ENCODE peak calls at places on chromosomes 6 and 20, in eight cellular contexts. One of them, this sample, is unnamed. For H3K4me1, the result is how much of the 10 kb centered on the place peaks cover.

GRCh38 chr20:32130352-32130751 is 20.8 kb downstream of the TM9SF4 start:
- DNase-seq in upper lobe of right lung: no peak
- DNase-seq in breast epithelium: no peak
- DNase-seq in heart left ventricle: no peak
- DNase-seq in astrocyte: no peak
- DNase-seq in fibroblast of lung: no peak
- DNase-seq in heart right ventricle: no peak
- DNase-seq in sigmoid colon: peak
- DNase-seq in this sample: no peak

GRCh38 chr6:38708483-38708882 is 5.5 kb upstream of the GLO1 start:
- DNase-seq in sigmoid colon: no peak
- DNase-seq in breast epithelium: no peak
- DNase-seq in fibroblast of lung: peak
- DNase-seq in upper lobe of right lung: no peak
- DNase-seq in heart right ventricle: no peak
- DNase-seq in astrocyte: no peak
- DNase-seq in heart left ventricle: no peak
- DNase-seq in this sample: no peak

GRCh38 chr6:124963416-124964083 is 1.3 kb downstream of the RNF217 start:
- DNase-seq in astrocyte: peak
- DNase-seq in heart left ventricle: no peak
- DNase-seq in upper lobe of right lung: no peak
- DNase-seq in breast epithelium: no peak
- DNase-seq in sigmoid colon: no peak
- DNase-seq in fibroblast of lung: peak
- DNase-seq in heart right ventricle: no peak
- DNase-seq in this sample: no peak

GRCh38 chr6:89323461-89324098 is 8.5 kb upstream of the GABRR2 start:
- DNase-seq in heart right ventricle: no peak
- DNase-seq in astrocyte: no peak
- DNase-seq in upper lobe of right lung: no peak
- DNase-seq in fibroblast of lung: peak
- DNase-seq in sigmoid colon: no peak
- DNase-seq in heart left ventricle: no peak
- DNase-seq in breast epithelium: no peak
- DNase-seq in this sample: no peak

GRCh38 chr6:146896960-146897701 is 298.4 kb downstream of the ADGB start:
- DNase-seq in fibroblast of lung: no peak
- DNase-seq in astrocyte: no peak
- DNase-seq in breast epithelium: no peak
- DNase-seq in upper lobe of right lung: no peak
- DNase-seq in sigmoid colon: no peak
- DNase-seq in heart left ventricle: no peak
- DNase-seq in heart right ventricle: no peak
- DNase-seq in this sample: no peak

GRCh38 chr20:18973499-18974173 is 160.1 kb downstream of the SCP2D1 start:
- DNase-seq in astrocyte: no peak
- DNase-seq in sigmoid colon: peak
- DNase-seq in upper lobe of right lung: no peak
- DNase-seq in breast epithelium: no peak
- DNase-seq in heart left ventricle: no peak
- DNase-seq in heart right ventricle: peak
- DNase-seq in fibroblast of lung: no peak
- DNase-seq in this sample: peak

GRCh38 chr6:159109391-159109790 is 59.8 kb upstream of the FNDC1 start:
- DNase-seq in sigmoid colon: no peak
- DNase-seq in astrocyte: no peak
- DNase-seq in heart right ventricle: no peak
- DNase-seq in fibroblast of lung: no peak
- DNase-seq in breast epithelium: no peak
- DNase-seq in heart left ventricle: no peak
- DNase-seq in upper lobe of right lung: no peak
- DNase-seq in this sample: no peak

GRCh38 chr20:58717278-58718091 is 24.9 kb downstream of the NPEPL1 start:
- DNase-seq in heart left ventricle: peak
- DNase-seq in sigmoid colon: peak
- DNase-seq in breast epithelium: peak
- DNase-seq in astrocyte: no peak
- DNase-seq in upper lobe of right lung: no peak
- DNase-seq in fibroblast of lung: no peak
- DNase-seq in heart right ventricle: no peak
- DNase-seq in this sample: peak

GRCh38 chr6:50847890-50848594 is 29.4 kb downstream of the TFAP2B start:
- DNase-seq in heart right ventricle: no peak
- DNase-seq in sigmoid colon: no peak
- DNase-seq in heart left ventricle: no peak
- DNase-seq in fibroblast of lung: no peak
- DNase-seq in astrocyte: no peak
- DNase-seq in breast epithelium: no peak
- DNase-seq in upper lobe of right lung: no peak
- DNase-seq in this sample: no peak

GRCh38 chr6:23659125-23659524 is 466.9 kb upstream of the NRSN1 start:
- DNase-seq in heart left ventricle: no peak
- DNase-seq in fibroblast of lung: peak
- DNase-seq in upper lobe of right lung: no peak
- DNase-seq in breast epithelium: no peak
- DNase-seq in astrocyte: no peak
- DNase-seq in sigmoid colon: no peak
- DNase-seq in heart right ventricle: no peak
- DNase-seq in this sample: no peak

GRCh38 chr20:16615199-16615598 is 42.0 kb upstream of the KIF16B start:
- DNase-seq in sigmoid colon: no peak
- DNase-seq in astrocyte: peak
- DNase-seq in upper lobe of right lung: no peak
- DNase-seq in breast epithelium: no peak
- DNase-seq in heart left ventricle: peak
- DNase-seq in heart right ventricle: no peak
- DNase-seq in fibroblast of lung: peak
- DNase-seq in this sample: no peak

GRCh38 chr20:1803216-1804128 is 91.7 kb upstream of the SIRPA start:
- DNase-seq in astrocyte: peak
- DNase-seq in breast epithelium: no peak
- DNase-seq in sigmoid colon: peak
- DNase-seq in heart left ventricle: peak
- DNase-seq in upper lobe of right lung: peak
- DNase-seq in fibroblast of lung: peak
- DNase-seq in heart right ventricle: peak
- DNase-seq in this sample: peak

GRCh38 chr6:27133281-27134227 is 113.9 kb upstream of the PRSS16 start:
- DNase-seq in heart left ventricle: peak
- DNase-seq in breast epithelium: peak
- DNase-seq in astrocyte: peak
- DNase-seq in heart right ventricle: peak
- DNase-seq in sigmoid colon: peak
- DNase-seq in upper lobe of right lung: peak
- DNase-seq in fibroblast of lung: peak
- DNase-seq in this sample: peak

GRCh38 chr6:85130743-85131142 is 319.1 kb upstream of the NT5E start:
- DNase-seq in fibroblast of lung: peak
- DNase-seq in breast epithelium: no peak
- DNase-seq in upper lobe of right lung: no peak
- DNase-seq in heart left ventricle: no peak
- DNase-seq in sigmoid colon: no peak
- DNase-seq in heart right ventricle: no peak
- DNase-seq in astrocyte: no peak
- DNase-seq in this sample: no peak

GRCh38 chr20:25251558-25251957 is 3.7 kb downstream of the PYGB start:
- DNase-seq in breast epithelium: no peak
- DNase-seq in upper lobe of right lung: no peak
- DNase-seq in astrocyte: no peak
- DNase-seq in fibroblast of lung: no peak
- DNase-seq in heart right ventricle: no peak
- DNase-seq in sigmoid colon: no peak
- DNase-seq in heart left ventricle: no peak
- DNase-seq in this sample: peak

GRCh38 chr20:25253606-25254275 is 5.9 kb downstream of the PYGB start:
- DNase-seq in fibroblast of lung: peak
- DNase-seq in breast epithelium: no peak
- DNase-seq in heart left ventricle: no peak
- DNase-seq in astrocyte: no peak
- DNase-seq in heart right ventricle: no peak
- DNase-seq in upper lobe of right lung: no peak
- DNase-seq in sigmoid colon: no peak
- DNase-seq in this sample: no peak

GRCh38 chr20:25252686-25253421 is 5.0 kb downstream of the PYGB start:
- DNase-seq in upper lobe of right lung: no peak
- DNase-seq in fibroblast of lung: no peak
- DNase-seq in breast epithelium: no peak
- DNase-seq in heart right ventricle: no peak
- DNase-seq in heart left ventricle: no peak
- DNase-seq in astrocyte: no peak
- DNase-seq in sigmoid colon: no peak
- DNase-seq in this sample: peak

GRCh38 chr20:25251019-25251418 is 3.1 kb downstream of the PYGB start:
- DNase-seq in heart right ventricle: no peak
- DNase-seq in upper lobe of right lung: no peak
- DNase-seq in heart left ventricle: no peak
- DNase-seq in astrocyte: no peak
- DNase-seq in sigmoid colon: no peak
- DNase-seq in breast epithelium: no peak
- DNase-seq in fibroblast of lung: no peak
- DNase-seq in this sample: peak

DNA sequence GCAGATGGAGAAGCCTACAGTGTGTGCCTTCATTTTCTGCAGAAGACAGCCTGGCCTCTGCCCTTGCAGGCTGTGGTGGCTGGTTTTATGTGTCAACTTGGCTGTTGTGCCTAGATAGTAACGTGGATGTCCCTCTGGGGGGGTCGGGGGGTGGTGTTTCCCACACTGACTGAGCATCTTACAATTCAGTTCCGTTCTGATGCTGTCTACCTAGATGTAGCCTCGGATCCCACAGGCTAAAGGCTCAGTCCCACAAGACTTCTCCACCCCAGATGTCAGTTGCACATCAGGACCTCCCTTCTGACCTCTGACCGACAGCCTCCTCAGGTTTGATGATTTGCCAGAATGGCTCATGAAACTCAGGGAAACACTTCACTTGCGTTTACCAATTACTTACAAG is 4.3 kb downstream of the PYGB start:
- DNase-seq in heart left ventricle: no peak
- DNase-seq in fibroblast of lung: no peak
- DNase-seq in astrocyte: no peak
- DNase-seq in breast epithelium: no peak
- DNase-seq in upper lobe of right lung: no peak
- DNase-seq in sigmoid colon: no peak
- DNase-seq in heart right ventricle: no peak
- DNase-seq in this sample: peak
- H3K4me1 ChIP-seq in heart left ventricle: half or more
- H3K4me1 ChIP-seq in fibroblast of lung: under half
- H3K4me1 ChIP-seq in astrocyte: under half
- H3K4me1 ChIP-seq in breast epithelium: under half
- H3K4me1 ChIP-seq in upper lobe of right lung: under half
- H3K4me1 ChIP-seq in sigmoid colon: half or more
- H3K4me1 ChIP-seq in heart right ventricle: under half
- H3K4me1 ChIP-seq in this sample: under half

GRCh38 chr20:21699216-21699508 is 6.3 kb upstream of the PAX1 start:
- DNase-seq in breast epithelium: no peak
- DNase-seq in astrocyte: no peak
- DNase-seq in fibroblast of lung: no peak
- DNase-seq in heart left ventricle: no peak
- DNase-seq in sigmoid colon: no peak
- DNase-seq in upper lobe of right lung: no peak
- DNase-seq in heart right ventricle: no peak
- DNase-seq in this sample: no peak

GRCh38 chr20:21698494-21699215 is 6.8 kb upstream of the PAX1 start:
- DNase-seq in heart left ventricle: no peak
- DNase-seq in breast epithelium: no peak
- DNase-seq in sigmoid colon: no peak
- DNase-seq in astrocyte: no peak
- DNase-seq in fibroblast of lung: no peak
- DNase-seq in heart right ventricle: no peak
- DNase-seq in upper lobe of right lung: no peak
- DNase-seq in this sample: no peak

GRCh38 chr20:21693322-21693721 is 12.1 kb upstream of the PAX1 start:
- DNase-seq in heart right ventricle: no peak
- DNase-seq in heart left ventricle: no peak
- DNase-seq in fibroblast of lung: no peak
- DNase-seq in sigmoid colon: no peak
- DNase-seq in astrocyte: no peak
- DNase-seq in upper lobe of right lung: no peak
- DNase-seq in breast epithelium: no peak
- DNase-seq in this sample: no peak
- TF ChIP-seq CTCF in heart right ventricle: peak
- TF ChIP-seq CTCF in heart left ventricle: no peak
- TF ChIP-seq CTCF in fibroblast of lung: no peak
- TF ChIP-seq CTCF in sigmoid colon: no peak
- TF ChIP-seq CTCF in astrocyte: no peak
- TF ChIP-seq CTCF in upper lobe of right lung: no peak
- TF ChIP-seq CTCF in breast epithelium: no peak
- TF ChIP-seq CTCF in this sample: no peak

GRCh38 chr20:57629976-57630525 is 9.8 kb upstream of the ZBP1 start:
- DNase-seq in astrocyte: no peak
- DNase-seq in fibroblast of lung: no peak
- DNase-seq in heart right ventricle: no peak
- DNase-seq in heart left ventricle: no peak
- DNase-seq in sigmoid colon: no peak
- DNase-seq in upper lobe of right lung: peak
- DNase-seq in breast epithelium: no peak
- DNase-seq in this sample: peak
- H3K27ac ChIP-seq in astrocyte: no peak
- H3K27ac ChIP-seq in fibroblast of lung: no peak
- H3K27ac ChIP-seq in heart right ventricle: peak
- H3K27ac ChIP-seq in heart left ventricle: no peak
- H3K27ac ChIP-seq in sigmoid colon: no peak
- H3K27ac ChIP-seq in upper lobe of right lung: peak
- H3K27ac ChIP-seq in breast epithelium: no peak
- H3K27ac ChIP-seq in this sample: no peak

GRCh38 chr6:8043221-8043620 is 21.0 kb downstream of the BLOC1S5 start:
- DNase-seq in astrocyte: peak
- DNase-seq in sigmoid colon: no peak
- DNase-seq in fibroblast of lung: no peak
- DNase-seq in heart right ventricle: no peak
- DNase-seq in heart left ventricle: no peak
- DNase-seq in upper lobe of right lung: no peak
- DNase-seq in breast epithelium: no peak
- DNase-seq in this sample: no peak

GRCh38 chr6:8041933-8042583 is 22.1 kb downstream of the BLOC1S5 start:
- DNase-seq in upper lobe of right lung: no peak
- DNase-seq in fibroblast of lung: no peak
- DNase-seq in heart left ventricle: no peak
- DNase-seq in sigmoid colon: no peak
- DNase-seq in astrocyte: no peak
- DNase-seq in breast epithelium: no peak
- DNase-seq in heart right ventricle: no peak
- DNase-seq in this sample: no peak

GRCh38 chr6:8047466-8048292 is 16.5 kb downstream of the BLOC1S5 start:
- DNase-seq in heart left ventricle: no peak
- DNase-seq in heart right ventricle: no peak
- DNase-seq in astrocyte: peak
- DNase-seq in upper lobe of right lung: no peak
- DNase-seq in fibroblast of lung: peak
- DNase-seq in sigmoid colon: no peak
- DNase-seq in breast epithelium: no peak
- DNase-seq in this sample: no peak
- H3K4me1 ChIP-seq in heart left ventricle: under half
- H3K4me1 ChIP-seq in heart right ventricle: under half
- H3K4me1 ChIP-seq in astrocyte: under half
- H3K4me1 ChIP-seq in upper lobe of right lung: under half
- H3K4me1 ChIP-seq in fibroblast of lung: under half
- H3K4me1 ChIP-seq in sigmoid colon: under half
- H3K4me1 ChIP-seq in breast epithelium: under half
- H3K4me1 ChIP-seq in this sample: under half

GRCh38 chr20:50646483-50646996 is 44.8 kb downstream of the RIPOR3 start:
- DNase-seq in breast epithelium: no peak
- DNase-seq in upper lobe of right lung: no peak
- DNase-seq in fibroblast of lung: peak
- DNase-seq in heart left ventricle: no peak
- DNase-seq in heart right ventricle: no peak
- DNase-seq in astrocyte: peak
- DNase-seq in sigmoid colon: no peak
- DNase-seq in this sample: no peak
- TF ChIP-seq CTCF in breast epithelium: no peak
- TF ChIP-seq CTCF in upper lobe of right lung: peak
- TF ChIP-seq CTCF in fibroblast of lung: peak
- TF ChIP-seq CTCF in heart left ventricle: no peak
- TF ChIP-seq CTCF in heart right ventricle: peak
- TF ChIP-seq CTCF in astrocyte: peak
- TF ChIP-seq CTCF in sigmoid colon: no peak
- TF ChIP-seq CTCF in this sample: no peak